ENCODE peak calls at places on chromosome 20, in four cellular contexts. H, L, D and B are unnamed samples.

GRCh38 chr20:43658068-43658722 is 8.7 kb upstream of the MYBL2 start:
- DNase-seq in H (peak; percentile 64), L (peak; percentile 79), D (peak; percentile 53), B (peak; percentile 49)

GRCh38 chr20:53077373-53078205 is 105.4 kb downstream of the TSHZ2 start:
- DNase-seq in H (no peak), L (peak; percentile 94), D (peak; percentile 17), B (no peak)

GRCh38 chr20:90651-91050 is 3.2 kb downstream of the DEFB125 start:
- DNase-seq in H (no peak), L (no peak), D (peak; percentile 27), B (no peak)

GRCh38 chr20:1255675-1256074 is 10.4 kb upstream of the SNPH start:
- DNase-seq in H (no peak), L (no peak), D (peak; percentile 10), B (no peak)

GRCh38 chr20:11376406-11376805 is 541.3 kb upstream of the BTBD3 start:
- DNase-seq in H (no peak), L (no peak), D (no peak), B (no peak)

GRCh38 chr20:21089421-21089820 is 16.7 kb downstream of the LINC00237 start:
- DNase-seq in H (no peak), L (peak; percentile 63), D (peak; percentile 94), B (no peak)

GRCh38 chr20:4195499-4195898 is 180.1 kb upstream of the RNF24 start:
- DNase-seq in H (peak; percentile 82), L (peak; percentile 61), D (peak; percentile 60), B (peak; percentile 58)

GRCh38 chr20:22925613-22925983 is 109.5 kb upstream of the SSTR4 start:
- DNase-seq in H (no peak), L (no peak), D (peak; percentile 42), B (no peak)

GRCh38 chr20:11745160-11745559 is 172.5 kb upstream of the BTBD3 start:
- DNase-seq in H (no peak), L (no peak), D (no peak), B (no peak)

GRCh38 chr20:62151835-62152364 is 8.3 kb downstream of the SS18L1 start:
- DNase-seq in H (no peak), L (no peak), D (no peak), B (no peak)

GRCh38 chr20:43237651-43238050 is 47.9 kb upstream of the PTPRT start:
- DNase-seq in H (no peak), L (no peak), D (no peak), B (no peak)

GRCh38 chr20:22542427-22542826 is 41.9 kb downstream of the FOXA2 start:
- DNase-seq in H (no peak), L (no peak), D (no peak), B (no peak)

GRCh38 chr20:39835040-39835842 is 853.8 kb downstream of the MAFB start:
- DNase-seq in H (no peak), L (no peak), D (no peak), B (no peak)

GRCh38 chr20:44691424-44692423 is 23.4 kb upstream of the CCN5 start:
- DNase-seq in H (no peak), L (no peak), D (no peak), B (no peak)

GRCh38 chr20:32485770-32486248 is 99.3 kb downstream of the NOL4L start:
- DNase-seq in H (peak; percentile 44), L (peak; percentile 63), D (no peak), B (no peak)

GRCh38 chr20:6626805-6627204 is 140.7 kb upstream of the BMP2 start:
- DNase-seq in H (peak; percentile 77), L (peak; percentile 18), D (no peak), B (no peak)

GRCh38 chr20:34369265-34369664 is 6.2 kb downstream of the ITCH start:
- DNase-seq in H (no peak), L (no peak), D (peak; percentile 72), B (no peak)

GRCh38 chr20:61879694-61880093 is 186.0 kb downstream of the TAF4 start:
- DNase-seq in H (no peak), L (no peak), D (no peak), B (no peak)

GRCh38 chr20:35329435-35330139 is 37.4 kb upstream of the FAM83C start:
- DNase-seq in H (peak; percentile 93), L (peak; percentile 75), D (peak; percentile 83), B (no peak)

GRCh38 chr20:1810926-1811620 is 84.1 kb upstream of the SIRPA start:
- DNase-seq in H (peak; percentile 49), L (peak; percentile 61), D (no peak), B (peak; percentile 51)

GRCh38 chr20:59723108-59723500 is 118.8 kb downstream of the PHACTR3 start:
- DNase-seq in H (no peak), L (no peak), D (no peak), B (no peak)
- H3K4me3 ChIP-seq in H (no peak overlapping the region), L (no peak overlapping the region), D (no peak overlapping the region), B (no peak overlapping the region)

GRCh38 chr20:13231031-13231752 is 10.1 kb downstream of the ISM1 start:
- DNase-seq in H (no peak), L (no peak), D (peak; percentile 57), B (peak; percentile 36)
- H3K9ac ChIP-seq in H (no peak overlapping the region), L (no peak overlapping the region), D (no peak overlapping the region), B (no peak overlapping the region)

DNA sequence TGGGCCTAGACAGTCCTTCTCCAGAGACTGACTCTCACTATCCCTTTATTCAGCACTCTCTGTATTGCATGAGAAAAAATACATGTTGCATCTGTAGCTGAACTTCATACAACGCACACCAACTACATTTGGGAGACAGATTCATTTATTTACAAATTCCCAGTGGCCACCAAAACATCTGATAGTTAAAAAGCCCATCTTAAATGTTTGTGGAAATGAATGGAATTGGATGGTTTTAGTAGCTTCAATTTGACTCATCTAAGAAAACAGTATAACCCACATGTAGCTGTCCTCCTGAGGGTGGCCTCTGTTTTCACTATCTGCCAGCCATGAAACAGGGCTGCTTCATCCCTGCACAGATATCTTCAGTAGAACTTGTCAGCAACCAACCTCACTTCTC is 116.3 kb downstream of the PCSK2 start:
- DNase-seq in H (no peak), L (no peak), D (no peak), B (no peak)
- H3K4me3 ChIP-seq in H (no peak overlapping the region), L (no peak overlapping the region), D (no peak overlapping the region), B (peak overlapping the region; percentile 62)

DNA sequence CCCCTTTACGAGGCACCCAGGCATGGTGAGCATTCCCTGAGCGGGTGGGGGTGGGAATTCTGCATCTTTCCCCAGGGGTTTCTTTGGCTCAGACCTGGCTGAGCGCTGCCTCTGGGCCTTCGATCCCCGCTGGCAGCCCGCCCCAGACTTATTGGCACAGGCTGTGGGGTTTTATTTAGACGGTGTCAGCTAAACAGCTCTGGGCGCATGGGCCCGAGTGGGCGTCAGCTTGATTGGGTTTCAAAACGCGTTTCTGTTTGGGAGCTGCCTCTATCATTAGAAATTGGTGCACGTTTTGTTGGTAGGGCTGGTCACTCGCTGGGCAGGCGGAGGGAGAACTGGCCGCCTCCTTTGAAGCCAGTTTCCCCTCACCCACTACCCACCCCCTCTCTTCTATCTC is 21.0 kb downstream of the PMEPA1 start:
- DNase-seq in H (no peak), L (no peak), D (no peak), B (no peak)
- H3K9ac ChIP-seq in H (no peak overlapping the region), L (no peak overlapping the region), D (no peak overlapping the region), B (no peak overlapping the region)

GRCh38 chr20:46893051-46893450 is 1.6 kb upstream of the EYA2 start:
- DNase-seq in H (no peak), L (no peak), D (no peak), B (no peak)

GRCh38 chr20:46895906-46896242 is 1.2 kb downstream of the EYA2 start:
- DNase-seq in H (no peak), L (no peak), D (no peak), B (no peak)

GRCh38 chr20:46894971-46895905 is 595 bp downstream of the EYA2 start:
- DNase-seq in H (peak; percentile 74), L (no peak), D (peak; percentile 31), B (peak; percentile 62)

GRCh38 chr20:46893877-46894578 is 615 bp upstream of the EYA2 start:
- DNase-seq in H (no peak), L (no peak), D (peak; percentile 29), B (no peak)

DNA sequence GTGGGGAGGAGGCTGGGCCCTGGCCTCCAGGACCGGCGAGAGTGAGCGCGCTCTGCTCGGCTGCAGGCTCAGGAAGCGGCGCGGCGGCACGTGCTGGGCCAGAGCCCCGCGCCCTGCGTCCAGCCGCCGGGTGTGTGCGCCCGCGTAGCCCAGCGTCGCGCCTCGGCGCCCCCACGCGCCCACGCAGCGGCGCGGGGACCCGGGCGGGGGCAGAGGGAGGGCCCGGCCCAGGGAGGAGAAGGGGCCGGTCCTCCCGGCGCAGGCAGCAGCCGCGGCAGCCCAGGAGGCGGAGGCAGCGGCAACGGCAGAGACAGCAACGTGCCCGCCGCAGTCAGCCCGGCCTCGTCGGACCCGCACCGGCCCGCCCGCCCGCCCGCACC is at the start of gene EYA2:
- DNase-seq in H (peak; percentile 75), L (no peak), D (no peak), B (peak; percentile 74)
- H3K4me3 ChIP-seq in H (peak within 1 kb of the TSS; percentile 90), L (no peak within 1 kb of the TSS), D (no peak within 1 kb of the TSS), B (peak within 1 kb of the TSS; percentile 83)

GRCh38 chr20:51363378-51363777 is 179.1 kb downstream of the NFATC2 start:
- DNase-seq in H (no peak), L (no peak), D (no peak), B (no peak)

GRCh38 chr20:51363813-51364212 is 178.7 kb downstream of the NFATC2 start:
- DNase-seq in H (no peak), L (no peak), D (no peak), B (no peak)

GRCh38 chr20:51368461-51369211 is 173.9 kb downstream of the NFATC2 start:
- DNase-seq in H (no peak), L (no peak), D (peak; percentile 39), B (no peak)

GRCh38 chr20:51365670-51366069 is 176.8 kb downstream of the NFATC2 start:
- DNase-seq in H (no peak), L (no peak), D (peak; percentile 84), B (peak; percentile 75)

GRCh38 chr20:51366155-51366886 is 176.2 kb downstream of the NFATC2 start:
- DNase-seq in H (no peak), L (no peak), D (peak; percentile 94), B (peak; percentile 98)
- H3K9ac ChIP-seq in H (no peak overlapping the region), L (no peak overlapping the region), D (peak overlapping the region; percentile 75), B (peak overlapping the region; percentile 37)

GRCh38 chr20:19996970-19997369 is 20.2 kb upstream of the NAA20 start:
- DNase-seq in H (no peak), L (no peak), D (no peak), B (no peak)
- H3K4me3 ChIP-seq in H (no peak overlapping the region), L (no peak overlapping the region), D (no peak overlapping the region), B (no peak overlapping the region)

GRCh38 chr20:24470782-24471582 is 1.6 kb downstream of the SYNDIG1 start:
- DNase-seq in H (peak; percentile 75), L (no peak), D (no peak), B (no peak)
- H3K9ac ChIP-seq in H (peak overlapping the region; percentile 7), L (no peak overlapping the region), D (no peak overlapping the region), B (peak overlapping the region; percentile 80)

GRCh38 chr20:37669773-37670236 is 24.0 kb upstream of the CTNNBL1 start:
- DNase-seq in H (no peak), L (no peak), D (no peak), B (no peak)
- H3K4me3 ChIP-seq in H (no peak overlapping the region), L (no peak overlapping the region), D (peak overlapping the region; percentile 50), B (peak overlapping the region; percentile 78)

DNA sequence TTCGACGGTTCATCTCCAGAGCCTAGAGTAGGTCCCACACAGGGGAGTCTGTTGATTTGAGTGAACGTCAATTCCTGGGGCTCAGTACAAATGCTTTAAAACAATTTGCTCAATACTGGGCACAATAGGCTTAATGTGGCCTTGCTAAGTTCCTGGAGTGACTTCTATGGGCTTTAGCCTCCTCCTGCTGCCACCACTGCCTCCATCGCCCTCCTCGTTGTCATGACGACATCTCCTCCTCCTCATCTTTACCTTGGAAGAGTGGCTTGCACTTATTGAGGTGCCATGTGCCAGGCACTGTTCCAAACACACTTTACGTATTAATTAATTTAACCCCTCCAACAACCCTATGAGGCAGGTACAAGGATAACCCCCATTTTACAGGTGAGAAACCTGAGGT is 11.8 kb upstream of the ZMYND8 start:
- DNase-seq in H (no peak), L (no peak), D (no peak), B (no peak)
- H3K9ac ChIP-seq in H (peak overlapping the region; percentile 33), L (no peak overlapping the region), D (no peak overlapping the region), B (no peak overlapping the region)